ENCODE peak calls at places on chromosomes 13 and 19, in six cellular contexts. One of them, this sample, is unnamed.

GRCh38 chr13:52405369-52405766 is 604 bp downstream of the THSD1 start:
- ATAC-seq in stimulated activated naive CD8-positive, alpha-beta T cell treated with anti-CD3 and anti-CD28 coated beads, Interleukin-15, Interleukin-2, amounts not matched to agents 100 U/mL and 50 U/mL, for 24 hours: no peak
- ATAC-seq in naive B cell: peak
- ATAC-seq in activated CD8-positive, alpha-beta T cell treated with anti-CD3 and anti-CD28 coated beads, Interleukin-2, amount 10 ng/mL, durations not matched to agents 7 days and 5 days: no peak
- ATAC-seq in left lung: peak
- ATAC-seq in heart left ventricle: no peak
- ATAC-seq in this sample: no peak

GRCh38 chr13:39037410-39037879 is 444 bp downstream of the PROSER1 start:
- ATAC-seq in left lung: peak
- ATAC-seq in stimulated activated naive CD8-positive, alpha-beta T cell treated with anti-CD3 and anti-CD28 coated beads, Interleukin-15, Interleukin-2, amounts not matched to agents 100 U/mL and 50 U/mL, for 24 hours: peak
- ATAC-seq in naive B cell: peak
- ATAC-seq in heart left ventricle: no peak
- ATAC-seq in activated CD8-positive, alpha-beta T cell treated with anti-CD3 and anti-CD28 coated beads, Interleukin-2, amount 10 ng/mL, durations not matched to agents 7 days and 5 days: peak
- ATAC-seq in this sample: peak

GRCh38 chr19:50494186-50495019 is 16.6 kb downstream of the JOSD2 start:
- ATAC-seq in left lung: no peak
- ATAC-seq in naive B cell: no peak
- ATAC-seq in activated CD8-positive, alpha-beta T cell treated with anti-CD3 and anti-CD28 coated beads, Interleukin-2, amount 10 ng/mL, durations not matched to agents 7 days and 5 days: no peak
- ATAC-seq in heart left ventricle: peak
- ATAC-seq in stimulated activated naive CD8-positive, alpha-beta T cell treated with anti-CD3 and anti-CD28 coated beads, Interleukin-15, Interleukin-2, amounts not matched to agents 100 U/mL and 50 U/mL, for 24 hours: no peak
- ATAC-seq in this sample: no peak

GRCh38 chr19:51439021-51439465 is 19.2 kb downstream of the SIGLEC8 start:
- ATAC-seq in left lung: peak
- ATAC-seq in activated CD8-positive, alpha-beta T cell treated with anti-CD3 and anti-CD28 coated beads, Interleukin-2, amount 10 ng/mL, durations not matched to agents 7 days and 5 days: no peak
- ATAC-seq in naive B cell: peak
- ATAC-seq in heart left ventricle: peak
- ATAC-seq in stimulated activated naive CD8-positive, alpha-beta T cell treated with anti-CD3 and anti-CD28 coated beads, Interleukin-15, Interleukin-2, amounts not matched to agents 100 U/mL and 50 U/mL, for 24 hours: no peak
- ATAC-seq in this sample: no peak

GRCh38 chr13:27797228-27797624 is 4.9 kb downstream of the GSX1 start:
- ATAC-seq in heart left ventricle: no peak
- ATAC-seq in left lung: no peak
- ATAC-seq in naive B cell: no peak
- ATAC-seq in stimulated activated naive CD8-positive, alpha-beta T cell treated with anti-CD3 and anti-CD28 coated beads, Interleukin-15, Interleukin-2, amounts not matched to agents 100 U/mL and 50 U/mL, for 24 hours: no peak
- ATAC-seq in activated CD8-positive, alpha-beta T cell treated with anti-CD3 and anti-CD28 coated beads, Interleukin-2, amount 10 ng/mL, durations not matched to agents 7 days and 5 days: no peak
- ATAC-seq in this sample: no peak

GRCh38 chr19:13134626-13135025 is 15.5 kb downstream of the STX10 start:
- ATAC-seq in left lung: peak
- ATAC-seq in activated CD8-positive, alpha-beta T cell treated with anti-CD3 and anti-CD28 coated beads, Interleukin-2, amount 10 ng/mL, durations not matched to agents 7 days and 5 days: no peak
- ATAC-seq in naive B cell: no peak
- ATAC-seq in heart left ventricle: peak
- ATAC-seq in stimulated activated naive CD8-positive, alpha-beta T cell treated with anti-CD3 and anti-CD28 coated beads, Interleukin-15, Interleukin-2, amounts not matched to agents 100 U/mL and 50 U/mL, for 24 hours: no peak
- ATAC-seq in this sample: no peak

GRCh38 chr13:25170554-25171107 is 1.5 kb downstream of the AMER2 start:
- ATAC-seq in stimulated activated naive CD8-positive, alpha-beta T cell treated with anti-CD3 and anti-CD28 coated beads, Interleukin-15, Interleukin-2, amounts not matched to agents 100 U/mL and 50 U/mL, for 24 hours: no peak
- ATAC-seq in naive B cell: no peak
- ATAC-seq in activated CD8-positive, alpha-beta T cell treated with anti-CD3 and anti-CD28 coated beads, Interleukin-2, amount 10 ng/mL, durations not matched to agents 7 days and 5 days: no peak
- ATAC-seq in heart left ventricle: no peak
- ATAC-seq in left lung: no peak
- ATAC-seq in this sample: peak

GRCh38 chr19:7482584-7483439 is 6.0 kb downstream of the PEX11G start:
- ATAC-seq in heart left ventricle: peak
- ATAC-seq in activated CD8-positive, alpha-beta T cell treated with anti-CD3 and anti-CD28 coated beads, Interleukin-2, amount 10 ng/mL, durations not matched to agents 7 days and 5 days: no peak
- ATAC-seq in left lung: peak
- ATAC-seq in stimulated activated naive CD8-positive, alpha-beta T cell treated with anti-CD3 and anti-CD28 coated beads, Interleukin-15, Interleukin-2, amounts not matched to agents 100 U/mL and 50 U/mL, for 24 hours: no peak
- ATAC-seq in naive B cell: peak
- ATAC-seq in this sample: peak

GRCh38 chr13:75473472-75473871 is 8.5 kb downstream of the TBC1D4 start:
- ATAC-seq in naive B cell: no peak
- ATAC-seq in heart left ventricle: peak
- ATAC-seq in stimulated activated naive CD8-positive, alpha-beta T cell treated with anti-CD3 and anti-CD28 coated beads, Interleukin-15, Interleukin-2, amounts not matched to agents 100 U/mL and 50 U/mL, for 24 hours: no peak
- ATAC-seq in activated CD8-positive, alpha-beta T cell treated with anti-CD3 and anti-CD28 coated beads, Interleukin-2, amount 10 ng/mL, durations not matched to agents 7 days and 5 days: no peak
- ATAC-seq in left lung: no peak
- ATAC-seq in this sample: no peak